ENCODE peak calls at places on chromosomes 6 and 20, in eight cellular contexts. One of them, this sample, is unnamed.

GRCh38 chr6:139164001-139164400 is 29.1 kb downstream of the HECA start:
- DNase-seq in esophagus squamous epithelium: no peak
- DNase-seq in GM12878: no peak
- DNase-seq in fibroblast of lung: no peak
- DNase-seq in prostate gland: no peak
- DNase-seq in transverse colon: no peak
- DNase-seq in ovary: no peak
- DNase-seq in left ventricle myocardium inferior: no peak
- DNase-seq in this sample: no peak

GRCh38 chr6:105270511-105270910 is 90.7 kb upstream of the POPDC3 start:
- DNase-seq in esophagus squamous epithelium: no peak
- DNase-seq in GM12878: no peak
- DNase-seq in fibroblast of lung: no peak
- DNase-seq in prostate gland: no peak
- DNase-seq in transverse colon: no peak
- DNase-seq in ovary: no peak
- DNase-seq in left ventricle myocardium inferior: no peak
- DNase-seq in this sample: no peak

GRCh38 chr6:37650071-37650481 is 47.6 kb downstream of the MDGA1 start:
- DNase-seq in esophagus squamous epithelium: no peak
- DNase-seq in GM12878: no peak
- DNase-seq in fibroblast of lung: no peak
- DNase-seq in prostate gland: no peak
- DNase-seq in transverse colon: no peak
- DNase-seq in ovary: no peak
- DNase-seq in left ventricle myocardium inferior: peak; percentile 45
- DNase-seq in this sample: no peak

GRCh38 chr20:58010186-58010585 is 218.3 kb downstream of the ANKRD60 start:
- DNase-seq in esophagus squamous epithelium: no peak
- DNase-seq in GM12878: no peak
- DNase-seq in fibroblast of lung: no peak
- DNase-seq in prostate gland: no peak
- DNase-seq in transverse colon: no peak
- DNase-seq in ovary: no peak
- DNase-seq in left ventricle myocardium inferior: no peak
- DNase-seq in this sample: no peak

GRCh38 chr20:10647471-10647870 is 26.3 kb downstream of the JAG1 start:
- DNase-seq in esophagus squamous epithelium: no peak
- DNase-seq in GM12878: no peak
- DNase-seq in fibroblast of lung: no peak
- DNase-seq in prostate gland: no peak
- DNase-seq in transverse colon: peak; percentile 7
- DNase-seq in ovary: no peak
- DNase-seq in left ventricle myocardium inferior: no peak
- DNase-seq in this sample: no peak

GRCh38 chr6:167151648-167152047 is 6.1 kb downstream of the GPR31 start:
- DNase-seq in esophagus squamous epithelium: no peak
- DNase-seq in GM12878: no peak
- DNase-seq in fibroblast of lung: no peak
- DNase-seq in prostate gland: no peak
- DNase-seq in transverse colon: no peak
- DNase-seq in ovary: no peak
- DNase-seq in left ventricle myocardium inferior: no peak
- DNase-seq in this sample: peak; percentile 49

GRCh38 chr6:2734517-2735076 is 16.1 kb downstream of the MYLK4 start:
- DNase-seq in esophagus squamous epithelium: no peak
- DNase-seq in GM12878: no peak
- DNase-seq in fibroblast of lung: peak; percentile 40
- DNase-seq in prostate gland: no peak
- DNase-seq in transverse colon: no peak
- DNase-seq in ovary: no peak
- DNase-seq in left ventricle myocardium inferior: no peak
- DNase-seq in this sample: no peak

GRCh38 chr20:22815584-22815983 is 219.5 kb upstream of the SSTR4 start:
- DNase-seq in esophagus squamous epithelium: no peak
- DNase-seq in GM12878: no peak
- DNase-seq in fibroblast of lung: no peak
- DNase-seq in prostate gland: no peak
- DNase-seq in transverse colon: no peak
- DNase-seq in ovary: no peak
- DNase-seq in left ventricle myocardium inferior: no peak
- DNase-seq in this sample: no peak

GRCh38 chr6:43916091-43916923 is 146.3 kb downstream of the VEGFA start:
- DNase-seq in esophagus squamous epithelium: no peak
- DNase-seq in GM12878: no peak
- DNase-seq in fibroblast of lung: peak; percentile 66
- DNase-seq in prostate gland: no peak
- DNase-seq in transverse colon: no peak
- DNase-seq in ovary: no peak
- DNase-seq in left ventricle myocardium inferior: no peak
- DNase-seq in this sample: no peak

GRCh38 chr6:111589366-111589765 is 16.3 kb downstream of the TRAF3IP2 start:
- DNase-seq in esophagus squamous epithelium: no peak
- DNase-seq in GM12878: no peak
- DNase-seq in fibroblast of lung: peak; percentile 94
- DNase-seq in prostate gland: no peak
- DNase-seq in transverse colon: no peak
- DNase-seq in ovary: no peak
- DNase-seq in left ventricle myocardium inferior: no peak
- DNase-seq in this sample: no peak

GRCh38 chr20:17634666-17635319 is 47.2 kb downstream of the RRBP1 start:
- DNase-seq in esophagus squamous epithelium: no peak
- DNase-seq in GM12878: no peak
- DNase-seq in fibroblast of lung: no peak
- DNase-seq in prostate gland: no peak
- DNase-seq in transverse colon: no peak
- DNase-seq in ovary: peak; percentile 89
- DNase-seq in left ventricle myocardium inferior: no peak
- DNase-seq in this sample: no peak

GRCh38 chr6:160147146-160147536 is 25.5 kb downstream of the SLC22A1 start:
- DNase-seq in esophagus squamous epithelium: no peak
- DNase-seq in GM12878: no peak
- DNase-seq in fibroblast of lung: no peak
- DNase-seq in prostate gland: no peak
- DNase-seq in transverse colon: no peak
- DNase-seq in ovary: no peak
- DNase-seq in left ventricle myocardium inferior: no peak
- DNase-seq in this sample: no peak

GRCh38 chr6:158059108-158059507 is 77.4 kb downstream of the SYNJ2 start:
- DNase-seq in esophagus squamous epithelium: no peak
- DNase-seq in GM12878: no peak
- DNase-seq in fibroblast of lung: no peak
- DNase-seq in prostate gland: no peak
- DNase-seq in transverse colon: no peak
- DNase-seq in ovary: peak; percentile 30
- DNase-seq in left ventricle myocardium inferior: peak; percentile 13
- DNase-seq in this sample: no peak

GRCh38 chr20:23340524-23340923 is 10.1 kb upstream of the NXT1 start:
- DNase-seq in esophagus squamous epithelium: no peak
- DNase-seq in GM12878: no peak
- DNase-seq in fibroblast of lung: peak; percentile 50
- DNase-seq in prostate gland: peak; percentile 66
- DNase-seq in transverse colon: peak; percentile 45
- DNase-seq in ovary: peak; percentile 60
- DNase-seq in left ventricle myocardium inferior: peak; percentile 56
- DNase-seq in this sample: no peak

GRCh38 chr6:63510786-63511185 is 61.5 kb upstream of the LOC128125822 start:
- DNase-seq in esophagus squamous epithelium: no peak
- DNase-seq in GM12878: no peak
- DNase-seq in fibroblast of lung: no peak
- DNase-seq in prostate gland: no peak
- DNase-seq in transverse colon: no peak
- DNase-seq in ovary: no peak
- DNase-seq in left ventricle myocardium inferior: no peak
- DNase-seq in this sample: no peak

GRCh38 chr6:63514488-63515173 is 57.6 kb upstream of the LOC128125822 start:
- DNase-seq in esophagus squamous epithelium: no peak
- DNase-seq in GM12878: no peak
- DNase-seq in fibroblast of lung: no peak
- DNase-seq in prostate gland: no peak
- DNase-seq in transverse colon: no peak
- DNase-seq in ovary: no peak
- DNase-seq in left ventricle myocardium inferior: no peak
- DNase-seq in this sample: no peak

GRCh38 chr6:168014406-168014959 is 17.0 kb downstream of the KIF25 start:
- DNase-seq in esophagus squamous epithelium: no peak
- DNase-seq in GM12878: no peak
- DNase-seq in fibroblast of lung: no peak
- DNase-seq in prostate gland: no peak
- DNase-seq in transverse colon: no peak
- DNase-seq in ovary: no peak
- DNase-seq in left ventricle myocardium inferior: no peak
- DNase-seq in this sample: no peak

GRCh38 chr20:43322851-43323250 is 133.1 kb upstream of the PTPRT start:
- DNase-seq in esophagus squamous epithelium: no peak
- DNase-seq in GM12878: no peak
- DNase-seq in fibroblast of lung: no peak
- DNase-seq in prostate gland: no peak
- DNase-seq in transverse colon: no peak
- DNase-seq in ovary: no peak
- DNase-seq in left ventricle myocardium inferior: no peak
- DNase-seq in this sample: no peak

GRCh38 chr6:135277422-135277821 is 96.3 kb downstream of the MYB start:
- DNase-seq in esophagus squamous epithelium: no peak
- DNase-seq in GM12878: no peak
- DNase-seq in fibroblast of lung: no peak
- DNase-seq in prostate gland: no peak
- DNase-seq in transverse colon: no peak
- DNase-seq in ovary: no peak
- DNase-seq in left ventricle myocardium inferior: no peak
- DNase-seq in this sample: no peak
- H3K36me3 ChIP-seq in esophagus squamous epithelium: no peaks in the 10 kb centered on the region
- H3K36me3 ChIP-seq in GM12878: no peaks in the 10 kb centered on the region
- H3K36me3 ChIP-seq in fibroblast of lung: no peaks in the 10 kb centered on the region
- H3K36me3 ChIP-seq in prostate gland: no peaks in the 10 kb centered on the region
- H3K36me3 ChIP-seq in transverse colon: no peaks in the 10 kb centered on the region
- H3K36me3 ChIP-seq in ovary: no peaks in the 10 kb centered on the region
- H3K36me3 ChIP-seq in left ventricle myocardium inferior: no peaks in the 10 kb centered on the region
- H3K36me3 ChIP-seq in this sample: no peaks in the 10 kb centered on the region

DNA sequence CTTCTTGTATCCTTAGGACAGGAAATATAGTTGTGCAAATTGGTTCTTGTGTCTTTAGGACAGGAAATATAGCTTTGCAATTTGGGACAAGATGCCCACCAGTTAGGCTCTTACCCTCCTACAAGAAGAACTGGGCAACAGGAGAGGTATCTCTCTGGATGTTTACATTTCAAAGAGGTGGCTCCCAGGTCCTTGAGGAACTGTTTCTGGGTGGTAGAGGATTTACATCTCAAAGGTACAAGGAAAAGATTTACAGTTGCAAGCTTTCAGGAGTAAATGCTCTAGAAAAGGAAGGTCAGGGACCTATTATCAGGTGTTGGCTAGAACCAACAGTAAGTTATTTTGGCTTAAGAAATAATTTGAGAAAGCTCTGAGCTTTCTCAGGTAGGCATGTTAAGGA is 19.2 kb downstream of the RNF182 start:
- DNase-seq in esophagus squamous epithelium: no peak
- DNase-seq in GM12878: no peak
- DNase-seq in fibroblast of lung: no peak
- DNase-seq in prostate gland: no peak
- DNase-seq in transverse colon: no peak
- DNase-seq in ovary: no peak
- DNase-seq in left ventricle myocardium inferior: no peak
- DNase-seq in this sample: no peak
- TF ChIP-seq CTCF in esophagus squamous epithelium: no peak
- TF ChIP-seq CTCF in GM12878: no peak
- TF ChIP-seq CTCF in fibroblast of lung: no peak
- TF ChIP-seq CTCF in prostate gland: no peak
- TF ChIP-seq CTCF in transverse colon: no peak
- TF ChIP-seq CTCF in ovary: no peak
- TF ChIP-seq CTCF in left ventricle myocardium inferior: no peak
- TF ChIP-seq CTCF in this sample: no peak

GRCh38 chr20:36929290-36929689 is 22.2 kb downstream of the SAMHD1 start:
- DNase-seq in esophagus squamous epithelium: no peak
- DNase-seq in GM12878: no peak
- DNase-seq in fibroblast of lung: peak; percentile 32
- DNase-seq in prostate gland: no peak
- DNase-seq in transverse colon: no peak
- DNase-seq in ovary: no peak
- DNase-seq in left ventricle myocardium inferior: no peak
- DNase-seq in this sample: no peak
- H3K36me3 ChIP-seq in esophagus squamous epithelium: peaks cover 100% of the 10 kb centered on the region
- H3K36me3 ChIP-seq in GM12878: peaks cover 4% of the 10 kb centered on the region
- H3K36me3 ChIP-seq in fibroblast of lung: no peaks in the 10 kb centered on the region
- H3K36me3 ChIP-seq in prostate gland: no peaks in the 10 kb centered on the region
- H3K36me3 ChIP-seq in transverse colon: peaks cover 39% of the 10 kb centered on the region
- H3K36me3 ChIP-seq in ovary: no peaks in the 10 kb centered on the region
- H3K36me3 ChIP-seq in left ventricle myocardium inferior: peaks cover 95% of the 10 kb centered on the region
- H3K36me3 ChIP-seq in this sample: no peaks in the 10 kb centered on the region

DNA sequence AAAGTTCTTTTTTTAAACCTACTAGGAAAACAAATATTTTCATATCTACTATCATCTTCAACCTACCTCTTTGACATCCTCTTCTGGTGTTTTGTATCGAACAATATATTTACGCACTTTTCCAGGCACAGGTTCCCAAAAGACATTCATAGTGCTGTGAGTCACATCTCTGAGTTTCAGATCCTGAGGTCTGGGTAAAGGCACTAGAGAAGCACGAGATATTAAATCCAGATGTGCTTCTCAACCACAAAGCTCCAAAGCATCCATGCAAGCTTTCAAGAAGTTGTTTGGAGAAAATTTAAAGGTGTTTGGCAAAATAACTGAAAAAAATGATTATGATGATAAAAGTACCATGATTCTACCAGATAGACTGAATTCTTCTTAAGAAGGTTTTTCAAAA is 62.7 kb downstream of the COL12A1 start:
- DNase-seq in esophagus squamous epithelium: no peak
- DNase-seq in GM12878: no peak
- DNase-seq in fibroblast of lung: peak; percentile 88
- DNase-seq in prostate gland: no peak
- DNase-seq in transverse colon: no peak
- DNase-seq in ovary: no peak
- DNase-seq in left ventricle myocardium inferior: no peak
- DNase-seq in this sample: no peak
- TF ChIP-seq CTCF in esophagus squamous epithelium: no peak
- TF ChIP-seq CTCF in GM12878: no peak
- TF ChIP-seq CTCF in fibroblast of lung: no peak
- TF ChIP-seq CTCF in prostate gland: no peak
- TF ChIP-seq CTCF in transverse colon: no peak
- TF ChIP-seq CTCF in ovary: no peak
- TF ChIP-seq CTCF in left ventricle myocardium inferior: no peak
- TF ChIP-seq CTCF in this sample: no peak

GRCh38 chr20:6083926-6084325 is 30.1 kb upstream of the LRRN4 start:
- DNase-seq in esophagus squamous epithelium: no peak
- DNase-seq in GM12878: no peak
- DNase-seq in fibroblast of lung: no peak
- DNase-seq in prostate gland: no peak
- DNase-seq in transverse colon: no peak
- DNase-seq in ovary: no peak
- DNase-seq in left ventricle myocardium inferior: no peak
- DNase-seq in this sample: no peak
- H3K36me3 ChIP-seq in esophagus squamous epithelium: peaks cover 78% of the 10 kb centered on the region
- H3K36me3 ChIP-seq in GM12878: no peaks in the 10 kb centered on the region
- H3K36me3 ChIP-seq in fibroblast of lung: no peaks in the 10 kb centered on the region
- H3K36me3 ChIP-seq in prostate gland: no peaks in the 10 kb centered on the region
- H3K36me3 ChIP-seq in transverse colon: peaks cover 4% of the 10 kb centered on the region
- H3K36me3 ChIP-seq in ovary: no peaks in the 10 kb centered on the region
- H3K36me3 ChIP-seq in left ventricle myocardium inferior: no peaks in the 10 kb centered on the region
- H3K36me3 ChIP-seq in this sample: no peaks in the 10 kb centered on the region